ENCODE peak calls at places on chromosome 4, in five cellular contexts. T, R, J, Z and M are unnamed samples.

GRCh38 chr4:181956502-181956901 is 286.7 kb upstream of the TENM3 start:
- DNase-seq in T (no peak), R (no peak), J (no peak), Z (no peak), M (no peak)

GRCh38 chr4:85495621-85496020 is 20.7 kb downstream of the ARHGAP24 start:
- DNase-seq in T (no peak), R (no peak), J (no peak), Z (no peak), M (no peak)

GRCh38 chr4:185836268-185837084 is 24.5 kb upstream of the SORBS2 start:
- DNase-seq in T (no peak), R (no peak), J (no peak), Z (no peak), M (no peak)

GRCh38 chr4:186067757-186068385 is 1.1 kb upstream of the TLR3 start:
- DNase-seq in T (peak; percentile 19), R (no peak), J (peak; percentile 70), Z (peak; percentile 37), M (peak; percentile 2)

GRCh38 chr4:138706206-138706605 is 309.4 kb upstream of the NOCT start:
- DNase-seq in T (peak; percentile 27), R (no peak), J (no peak), Z (no peak), M (no peak)

GRCh38 chr4:110621328-110621812 is 1.5 kb downstream of the PITX2 start:
- DNase-seq in T (no peak), R (no peak), J (no peak), Z (no peak), M (no peak)

GRCh38 chr4:182643801-182644311 is 273.3 kb downstream of the DCTD start:
- DNase-seq in T (peak; percentile 94), R (no peak), J (no peak), Z (no peak), M (no peak)

GRCh38 chr4:177450421-177451107 is 8.3 kb upstream of the AGA start:
- DNase-seq in T (peak; percentile 29), R (no peak), J (no peak), Z (no peak), M (no peak)

GRCh38 chr4:153138736-153139135 is 65.5 kb upstream of the TRIM2 start:
- DNase-seq in T (no peak), R (no peak), J (no peak), Z (no peak), M (no peak)

GRCh38 chr4:156971623-156972369 is at the start of gene PDGFC:
- DNase-seq in T (peak; percentile 65), R (peak; percentile 87), J (peak; percentile 57), Z (peak; percentile 53), M (no peak)

GRCh38 chr4:34972189-34972588 is 1272.1 kb downstream of the ARAP2 start:
- DNase-seq in T (no peak), R (no peak), J (no peak), Z (no peak), M (no peak)

GRCh38 chr4:127486248-127486647 is 146.5 kb upstream of the INTU start:
- DNase-seq in T (no peak), R (no peak), J (no peak), Z (no peak), M (no peak)
- TF ChIP-seq POLR2A in T (no peak), R (no peak), J (no peak), Z (no peak), M (no peak)

GRCh38 chr4:56907489-56908205 is at the start of gene REST:
- DNase-seq in T (peak; percentile 52), R (peak; percentile 87), J (peak; percentile 47), Z (peak; percentile 56), M (peak; percentile 28)
- TF ChIP-seq POLR2A in T (no peak), R (no peak), J (peak; percentile 28), Z (no peak), M (peak; percentile 70)

GRCh38 chr4:76459291-76459723 is 24.3 kb downstream of the SHROOM3 start:
- DNase-seq in T (peak; percentile 22), R (no peak), J (peak; percentile 13), Z (no peak), M (no peak)
- TF ChIP-seq POLR2A in T (no peak), R (no peak), J (no peak), Z (no peak), M (no peak)

GRCh38 chr4:52718123-52718522 is 33.1 kb downstream of the ERVMER34-1 start:
- DNase-seq in T (peak; percentile 49), R (no peak), J (no peak), Z (no peak), M (no peak)
- TF ChIP-seq POLR2A in T (no peak), R (no peak), J (no peak), Z (no peak), M (no peak)

GRCh38 chr4:39613093-39613656 is 25.5 kb downstream of the SMIM14 start:
- DNase-seq in T (peak; percentile 58), R (no peak), J (peak; percentile 31), Z (no peak), M (no peak)

GRCh38 chr4:39606747-39607146 is 31.9 kb downstream of the SMIM14 start:
- DNase-seq in T (no peak), R (no peak), J (no peak), Z (no peak), M (no peak)

GRCh38 chr4:39614487-39615162 is 24.0 kb downstream of the SMIM14 start:
- DNase-seq in T (peak; percentile 87), R (no peak), J (peak; percentile 39), Z (no peak), M (no peak)

GRCh38 chr4:39609454-39609911 is 29.2 kb downstream of the SMIM14 start:
- DNase-seq in T (no peak), R (no peak), J (peak; percentile 37), Z (no peak), M (no peak)
- TF ChIP-seq POLR2A in T (no peak), R (no peak), J (no peak), Z (no peak), M (no peak)

DNA sequence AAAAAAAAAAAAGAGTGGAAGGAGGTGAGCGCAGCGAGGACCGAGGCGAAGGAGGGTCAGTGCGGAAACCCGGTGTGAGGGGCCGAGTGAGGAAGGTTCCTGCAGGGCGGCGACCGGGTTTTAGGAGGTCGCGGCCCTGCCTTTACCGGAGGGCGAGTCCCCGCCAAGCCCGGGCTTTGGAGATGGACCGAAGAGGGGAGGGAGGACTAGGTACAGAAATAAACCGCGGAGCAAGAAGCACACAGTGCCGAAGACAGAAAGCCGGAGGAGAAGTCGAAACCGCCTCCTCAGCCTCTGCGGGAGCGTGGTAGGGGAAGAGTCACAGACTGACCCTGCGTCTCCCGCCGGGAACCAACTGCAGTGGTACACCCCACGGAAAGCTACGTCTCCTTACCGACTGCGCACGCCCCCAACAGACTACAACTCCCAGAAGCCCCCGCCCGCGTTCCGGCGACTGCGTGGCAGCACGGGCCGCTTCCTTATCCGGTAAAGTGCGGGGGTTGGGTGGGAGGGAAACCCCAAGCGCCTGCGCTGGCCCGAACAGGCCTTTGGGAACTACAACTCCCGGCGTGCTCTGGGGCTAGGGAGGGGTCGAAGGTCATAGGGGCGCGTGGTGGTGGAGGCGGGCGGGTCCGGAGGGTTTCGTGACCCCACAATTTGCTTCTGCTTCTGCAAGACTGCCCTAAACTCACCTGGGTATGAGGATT is at the start of gene NFXL1:
- DNase-seq in T (peak; percentile 96), R (peak; percentile 99), J (peak; percentile 95), Z (peak; percentile 97), M (peak; percentile 96)
- TF ChIP-seq POLR2A in T (peak; percentile 85), R (peak; percentile 36), J (peak; percentile 86), Z (peak; percentile 47), M (peak; percentile 82)

DNA sequence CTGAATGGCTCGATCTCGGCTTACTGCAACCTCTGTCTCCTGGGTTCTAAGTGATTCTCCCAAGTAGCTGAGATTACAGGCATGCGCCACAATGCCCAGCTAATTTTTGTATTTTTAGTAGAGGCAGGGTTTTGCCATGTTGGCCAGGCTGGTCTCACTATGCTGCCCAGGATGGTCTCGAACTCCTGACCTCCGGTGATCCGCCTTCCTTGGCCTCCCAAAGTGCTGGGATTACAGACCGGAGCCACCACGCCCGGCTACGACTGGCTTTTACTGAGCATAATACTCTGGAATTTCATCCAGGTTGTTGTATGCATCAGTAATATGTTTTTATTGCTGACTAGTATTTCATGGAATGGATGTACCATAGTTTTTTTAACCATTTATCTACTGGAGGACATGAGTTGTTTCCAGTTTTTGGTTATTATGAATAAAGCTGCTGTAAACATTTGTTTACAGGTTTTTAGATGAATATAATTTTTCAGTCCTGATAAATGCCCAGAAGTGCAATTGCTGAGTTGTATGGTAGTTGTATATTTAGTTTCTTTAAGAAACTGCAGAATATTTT is 31.2 kb downstream of the N4BP2 start:
- DNase-seq in T (no peak), R (no peak), J (no peak), Z (no peak), M (no peak)
- TF ChIP-seq POLR2A in T (no peak), R (no peak), J (no peak), Z (no peak), M (no peak)